ENCODE peak calls at places on chromosomes 11 and 22, in six cellular contexts. K, J, I, G, L and Q are unnamed samples.

GRCh38 chr22:48098243-48098935 is 1335.9 kb downstream of the TBC1D22A start:
- DNase-seq in L (no peak), K (no peak), G (no peak), J (no peak), I (no peak), Q (no peak)

GRCh38 chr22:21937041-21937820 is 15.4 kb downstream of the PPM1F start:
- DNase-seq in J (peak; percentile 59), G (peak; percentile 32), I (no peak), L (peak; percentile 56), K (no peak), Q (no peak)

GRCh38 chr11:128424867-128425285 is 162.5 kb downstream of the ETS1 start:
- DNase-seq in L (no peak), J (peak; percentile 72), G (peak; percentile 86), K (peak; percentile 50), I (no peak), Q (peak; percentile 43)

GRCh38 chr11:36091256-36091811 is 147.5 kb downstream of the LDLRAD3 start:
- DNase-seq in I (no peak), J (no peak), G (no peak), L (no peak), K (no peak), Q (no peak)

GRCh38 chr11:70769106-70769505 is 370.8 kb downstream of the CTTN start:
- DNase-seq in J (no peak), K (no peak), I (no peak), L (no peak), G (no peak), Q (no peak)

GRCh38 chr11:120666121-120666639 is 154.6 kb downstream of the GRIK4 start:
- DNase-seq in I (no peak), J (no peak), G (no peak), L (no peak), K (no peak), Q (no peak)

GRCh38 chr11:4514196-4514595 is 30.8 kb upstream of the OR52M1 start:
- DNase-seq in L (no peak), J (no peak), G (no peak), I (no peak), K (no peak), Q (no peak)

GRCh38 chr11:45501277-45501979 is 164.0 kb downstream of the CHST1 start:
- DNase-seq in K (no peak), L (no peak), G (no peak), J (no peak), I (no peak), Q (no peak)

GRCh38 chr11:6812391-6813005 is 13.0 kb upstream of the OR6A2 start:
- DNase-seq in G (no peak), K (no peak), I (peak; percentile 16), J (no peak), L (no peak), Q (no peak)

GRCh38 chr11:35928688-35929087 is 15.2 kb upstream of the LDLRAD3 start:
- DNase-seq in I (no peak), K (no peak), G (no peak), J (no peak), L (no peak), Q (no peak)

GRCh38 chr11:18012314-18012905 is 437 bp downstream of the SERGEF start:
- DNase-seq in L (peak; percentile 29), I (peak; percentile 16), G (peak; percentile 23), K (peak; percentile 15), J (peak; percentile 38), Q (no peak)

GRCh38 chr11:69293087-69293486 is 868 bp upstream of the MYEOV start:
- DNase-seq in L (peak; percentile 57), G (no peak), K (no peak), J (no peak), I (no peak), Q (no peak)

GRCh38 chr11:83120328-83120727 is 36.6 kb upstream of the PCF11 start:
- DNase-seq in L (no peak), G (no peak), I (no peak), J (no peak), K (no peak), Q (no peak)

GRCh38 chr22:45212306-45212709 is 28.4 kb downstream of the KIAA0930 start:
- DNase-seq in G (peak; percentile 64), K (peak; percentile 80), L (peak; percentile 62), J (peak; percentile 83), I (no peak), Q (no peak)

GRCh38 chr11:110972640-110973039 is 260.4 kb upstream of the ARHGAP20 start:
- DNase-seq in G (no peak), J (no peak), K (no peak), L (no peak), I (no peak), Q (no peak)

GRCh38 chr11:29629281-29629680 is 387.5 kb downstream of the KCNA4 start:
- DNase-seq in J (no peak), G (no peak), L (no peak), I (no peak), K (no peak), Q (no peak)

GRCh38 chr11:66318576-66318970 is 1.7 kb upstream of the CD248 start:
- DNase-seq in G (no peak), I (no peak), L (no peak), J (no peak), K (no peak), Q (no peak)

GRCh38 chr11:76627541-76628082 is 42.9 kb downstream of the LRRC32 start:
- DNase-seq in L (no peak), I (no peak), J (no peak), G (no peak), K (no peak), Q (no peak)

GRCh38 chr11:5007561-5007960 is 12.9 kb downstream of the OR51L1 start:
- DNase-seq in J (no peak), G (no peak), K (no peak), I (no peak), L (no peak), Q (no peak)

GRCh38 chr22:39409630-39410029 is 10.1 kb downstream of the TAB1 start:
- DNase-seq in I (no peak), G (no peak), L (no peak), K (no peak), J (no peak), Q (peak; percentile 11)
- H3K27ac ChIP-seq in I (no peak overlapping the region), G (no peak overlapping the region), L (no peak overlapping the region), K (no peak overlapping the region), J (no peak overlapping the region), Q (no peak overlapping the region)

DNA sequence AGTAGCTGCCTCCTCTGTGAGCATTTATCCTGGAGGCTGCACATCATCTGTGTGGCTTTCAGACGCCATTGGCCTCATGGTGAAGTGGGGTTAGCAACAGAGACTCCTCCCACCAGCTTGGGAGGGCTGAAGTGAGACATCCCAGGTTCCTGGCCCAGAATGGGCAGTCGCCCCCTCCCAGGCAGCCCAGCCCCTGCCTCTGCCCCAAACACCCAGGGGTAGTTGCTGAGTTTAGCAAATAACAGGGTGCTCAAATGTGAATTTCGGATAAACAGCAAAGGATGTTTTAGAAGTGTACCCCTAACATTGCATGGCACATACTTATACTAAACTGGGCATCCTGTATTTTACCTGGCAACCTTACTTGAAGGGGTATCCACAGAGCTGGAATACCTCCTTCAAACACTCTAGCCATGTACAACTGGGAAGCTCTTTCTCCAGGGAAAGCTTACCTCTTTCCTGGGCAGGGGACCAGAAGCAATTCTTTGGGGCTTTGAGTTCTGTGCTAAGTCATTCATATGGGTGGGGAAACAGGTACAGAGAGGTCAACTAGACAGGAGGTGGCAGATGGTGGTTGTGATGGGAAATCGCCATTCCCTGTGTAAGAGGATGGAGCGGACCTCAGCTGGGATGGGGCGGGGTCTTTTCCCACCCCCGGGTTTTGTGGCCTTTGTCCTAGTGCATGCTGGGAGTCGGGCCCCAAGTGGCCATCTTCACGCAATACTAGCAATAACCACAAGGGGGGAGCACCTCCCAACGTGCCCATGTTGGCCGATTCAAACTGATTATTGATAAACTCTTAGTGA is 19.3 kb downstream of the MTFP1 start:
- DNase-seq in L (peak; percentile 57), K (no peak), G (peak; percentile 48), J (no peak), I (no peak), Q (no peak)
- H3K4me3 ChIP-seq in L (no peak overlapping the region), K (no peak overlapping the region), G (no peak overlapping the region), J (no peak overlapping the region), I (no peak overlapping the region), Q (no peak overlapping the region)

DNA sequence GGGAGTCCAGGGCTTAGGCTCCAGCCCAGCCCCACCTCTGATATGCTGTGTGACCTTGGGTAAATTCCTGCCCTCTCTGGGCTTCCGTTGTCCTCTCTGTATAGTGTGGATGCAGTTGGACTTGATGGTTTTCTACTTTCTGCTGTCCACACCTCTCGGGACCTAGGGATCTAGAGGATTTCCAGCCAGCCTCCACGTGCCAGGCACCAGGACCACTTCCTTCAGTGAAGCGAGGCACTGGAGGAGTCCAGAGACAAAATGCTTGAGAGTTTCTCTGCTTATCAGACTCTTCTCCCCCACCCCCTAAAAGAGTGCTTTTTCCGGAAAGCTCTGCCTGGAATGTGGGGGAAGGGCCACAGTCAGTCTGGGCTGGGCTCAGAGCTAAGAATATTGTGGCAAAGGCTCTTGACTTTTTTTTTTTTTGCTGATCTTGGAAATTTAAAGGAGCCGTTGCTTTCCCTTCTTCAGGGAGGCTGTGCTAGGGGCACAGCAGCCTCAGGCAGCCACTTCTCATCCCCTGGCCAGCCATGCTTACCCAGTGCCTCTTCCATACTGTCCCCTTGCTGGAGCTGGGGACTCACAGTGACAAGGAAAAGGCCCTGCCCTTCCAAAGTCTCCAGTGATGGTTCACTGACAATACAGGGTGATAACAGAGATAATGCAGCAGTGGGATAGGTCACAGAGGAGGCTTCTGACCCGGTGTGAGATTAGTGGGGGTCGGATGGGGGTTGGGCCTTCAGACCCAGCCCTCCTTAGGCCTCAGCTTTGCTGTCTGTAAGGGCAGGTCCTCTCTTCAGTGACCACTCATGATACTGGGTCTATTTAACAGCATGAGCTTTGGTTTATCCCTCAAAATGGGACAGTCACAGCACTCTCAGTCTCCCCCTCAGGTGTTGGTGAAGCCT is 2.9 kb upstream of the SERPINH1 start:
- DNase-seq in K (no peak), I (no peak), J (peak; percentile 67), G (no peak), L (peak; percentile 81), Q (no peak)
- H3K4me1 ChIP-seq in K (peaks cover 91% of the 10 kb centered on the region), I (peaks cover 15% of the 10 kb centered on the region), J (peaks cover 56% of the 10 kb centered on the region), G (peaks cover 54% of the 10 kb centered on the region), L (peaks cover 30% of the 10 kb centered on the region), Q (peaks cover 6% of the 10 kb centered on the region)

DNA sequence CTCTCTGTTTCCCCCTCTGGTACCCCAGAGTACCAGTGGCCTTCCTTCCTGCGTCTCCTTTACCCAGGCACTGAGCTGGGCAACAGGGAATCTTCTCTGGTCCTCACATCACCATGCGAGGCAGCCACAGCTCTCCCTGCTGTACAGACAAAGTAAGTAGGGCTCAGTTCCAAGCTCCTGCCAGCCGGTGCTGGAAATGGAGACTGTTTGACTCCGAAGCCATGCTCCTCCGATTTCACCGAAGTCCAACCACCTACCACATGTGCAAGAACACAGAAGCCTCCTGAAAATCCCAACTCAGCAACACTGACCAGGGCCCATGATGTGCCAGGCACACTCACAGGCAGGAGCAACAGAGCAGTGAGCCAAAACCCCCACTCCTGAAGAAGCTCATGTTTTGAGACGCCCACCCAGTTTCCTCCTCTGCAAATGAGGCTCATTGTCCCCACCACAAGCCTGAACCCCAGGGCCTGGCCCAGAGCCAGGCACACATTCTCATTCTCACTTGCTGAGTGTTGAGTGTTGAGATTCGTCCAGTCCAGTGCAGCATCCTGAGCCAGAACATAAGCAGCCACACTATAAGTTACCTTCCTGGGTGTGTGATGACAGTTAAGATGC is 156.0 kb downstream of the MPPED1 start:
- DNase-seq in L (no peak), J (no peak), G (no peak), I (no peak), K (no peak), Q (no peak)
- H3K27ac ChIP-seq in L (no peak overlapping the region), J (no peak overlapping the region), G (no peak overlapping the region), I (no peak overlapping the region), K (no peak overlapping the region), Q (no peak overlapping the region)